ENCODE peak calls at places on chromosomes 13 and 19, in ten cellular contexts. T is activated B cell treated with CpG ODN at 0.5 μM for 24 hours, A is OCI-LY7, N is epithelial cell of esophagus, G is colonic mucosa, S is Panc1, K is fibroblast of the aortic adventitia, R is mucosa of descending colon, O is A549, F is heart right ventricle. B is an unnamed sample.

GRCh38 chr13:49421391-49421790 is 22.5 kb downstream of the CAB39L start:
- DNase-seq in T (no peak), A (peak; percentile 83), N (peak; percentile 8), G (no peak), S (no peak), K (no peak), R (no peak), O (peak; percentile 29), F (no peak), B (no peak)

GRCh38 chr13:31172535-31172934 is 10.8 kb upstream of the HSPH1 start:
- DNase-seq in T (no peak), A (no peak), N (peak; percentile 90), G (no peak), S (peak; percentile 64), K (peak; percentile 91), R (no peak), O (peak; percentile 76), F (no peak), B (no peak)

GRCh38 chr13:28137556-28137955 is 789 bp upstream of the PAN3 start:
- DNase-seq in T (no peak), A (no peak), N (no peak), G (peak; percentile 37), S (no peak), K (peak; percentile 25), R (no peak), O (no peak), F (peak; percentile 10), B (no peak)

GRCh38 chr19:8004723-8005513 is 523 bp downstream of the ELAVL1 start:
- DNase-seq in T (no peak), A (peak; percentile 44), N (peak; percentile 21), G (no peak), S (no peak), K (peak; percentile 24), R (peak; percentile 41), O (no peak), F (no peak), B (peak; percentile 9)

GRCh38 chr19:45767881-45768643 is 990 bp downstream of the SIX5 start:
- DNase-seq in T (peak; percentile 45), A (peak; percentile 21), N (peak; percentile 72), G (peak; percentile 67), S (no peak), K (peak; percentile 65), R (peak; percentile 81), O (peak; percentile 89), F (peak; percentile 62), B (peak; percentile 50)

GRCh38 chr13:109362606-109363005 is 423.8 kb downstream of the IRS2 start:
- DNase-seq in T (no peak), A (no peak), N (no peak), G (no peak), S (no peak), K (no peak), R (no peak), O (no peak), F (no peak), B (no peak)

GRCh38 chr13:61486496-61486895 is 70.8 kb upstream of the PCDH20 start:
- DNase-seq in T (no peak), A (no peak), N (no peak), G (no peak), S (no peak), K (no peak), R (no peak), O (no peak), F (no peak), B (no peak)

GRCh38 chr13:32911506-32911905 is 104.7 kb upstream of the KL start:
- DNase-seq in T (no peak), A (peak; percentile 30), N (peak; percentile 79), G (no peak), S (no peak), K (peak; percentile 26), R (no peak), O (peak; percentile 57), F (no peak), B (no peak)

GRCh38 chr13:44664308-44664707 is 88.2 kb upstream of the TSC22D1 start:
- DNase-seq in T (no peak), A (no peak), N (no peak), G (no peak), S (no peak), K (no peak), R (no peak), O (no peak), F (no peak), B (no peak)

GRCh38 chr19:9849786-9850185 is 14.7 kb downstream of the PIN1 start:
- DNase-seq in T (no peak), A (no peak), N (no peak), G (no peak), S (no peak), K (no peak), R (no peak), O (no peak), F (no peak), B (no peak)

GRCh38 chr19:9848761-9849160 is 13.6 kb downstream of the PIN1 start:
- DNase-seq in T (no peak), A (no peak), N (no peak), G (no peak), S (no peak), K (no peak), R (no peak), O (no peak), F (no peak), B (no peak)

GRCh38 chr19:9850235-9850959 is 15.3 kb downstream of the PIN1 start:
- DNase-seq in T (no peak), A (no peak), N (no peak), G (no peak), S (no peak), K (no peak), R (no peak), O (no peak), F (no peak), B (no peak)

GRCh38 chr19:9847087-9847671 is 12.1 kb downstream of the PIN1 start:
- DNase-seq in T (no peak), A (no peak), N (peak; percentile 91), G (peak; percentile 35), S (peak; percentile 12), K (peak; percentile 94), R (no peak), O (peak; percentile 70), F (no peak), B (peak; percentile 19)

GRCh38 chr19:9848060-9848459 is 12.9 kb downstream of the PIN1 start:
- DNase-seq in T (no peak), A (peak; percentile 10), N (no peak), G (no peak), S (no peak), K (no peak), R (no peak), O (no peak), F (no peak), B (no peak)
- TF ChIP-seq CTCF in T (no peak), A (peak; percentile 69), N (peak; percentile 42), G (peak; percentile 24), S (peak; percentile 70), K (peak; percentile 30), R (no peak), O (peak; percentile 28), F (no peak), B (peak; percentile 58)

DNA sequence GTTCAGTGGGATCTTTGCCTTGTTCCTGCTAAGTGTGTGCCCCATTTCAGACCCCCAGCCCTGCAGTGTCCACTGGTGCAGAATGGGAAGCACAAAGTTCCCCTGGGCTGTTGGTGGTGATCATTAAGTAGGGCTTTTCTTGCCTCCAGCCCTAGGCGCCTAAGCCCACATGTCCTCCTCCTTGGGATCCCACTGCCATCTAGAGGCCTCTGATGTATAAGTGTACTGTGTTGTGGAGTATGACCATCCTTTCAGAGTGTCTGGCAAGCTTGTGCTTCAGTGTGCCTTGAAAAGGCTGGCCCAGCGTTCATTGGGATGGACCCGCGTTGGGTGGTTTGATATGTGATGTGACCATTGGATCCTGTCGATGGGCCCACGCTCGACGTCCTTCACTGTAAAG is 71.2 kb downstream of the WASF3 start:
- DNase-seq in T (no peak), A (peak; percentile 10), N (peak; percentile 32), G (peak; percentile 30), S (no peak), K (peak; percentile 51), R (no peak), O (peak; percentile 14), F (no peak), B (no peak)
- TF ChIP-seq CTCF in T (no peak), A (no peak), N (peak; percentile 27), G (no peak), S (peak; percentile 44), K (peak; percentile 42), R (no peak), O (no peak), F (no peak), B (no peak)

DNA sequence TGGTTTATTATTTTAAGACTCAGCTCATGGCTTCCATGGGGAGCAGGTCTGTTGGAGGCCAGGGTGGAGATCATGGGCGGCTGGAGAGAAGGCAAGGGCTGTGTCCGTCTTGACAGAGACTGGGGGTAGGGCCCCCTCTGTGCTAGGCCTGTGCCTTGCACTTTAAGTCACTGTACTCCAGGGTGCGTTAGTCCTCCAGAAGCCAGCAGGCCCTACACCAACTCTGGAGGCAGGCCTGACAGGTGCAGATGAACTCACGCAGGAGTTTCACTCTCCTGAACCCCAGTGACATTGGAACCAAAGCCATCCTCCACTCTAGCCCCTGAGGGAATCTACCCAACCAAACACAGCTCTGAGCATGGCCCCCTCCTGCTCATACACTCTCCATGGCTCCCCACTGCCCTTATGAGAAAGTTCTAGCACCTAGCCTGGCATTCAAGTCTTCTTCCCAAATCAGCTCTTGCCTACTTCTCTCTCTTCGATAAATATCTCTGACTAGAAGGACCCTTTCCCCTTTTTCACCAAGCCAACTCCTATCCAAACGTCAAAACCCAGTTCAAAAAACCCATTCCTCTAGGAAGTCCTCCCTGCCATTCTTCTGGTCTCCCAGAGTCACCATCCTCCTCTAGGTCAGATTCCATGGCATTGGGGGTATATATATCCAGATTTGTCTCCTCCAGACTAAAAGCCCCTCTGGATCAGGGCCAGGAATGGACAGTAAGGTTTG is 15.1 kb downstream of the MEF2B start:
- DNase-seq in T (no peak), A (peak; percentile 74), N (no peak), G (no peak), S (no peak), K (no peak), R (no peak), O (no peak), F (no peak), B (no peak)
- TF ChIP-seq CTCF in T (no peak), A (peak; percentile 62), N (no peak), G (no peak), S (no peak), K (no peak), R (no peak), O (no peak), F (no peak), B (no peak)

DNA sequence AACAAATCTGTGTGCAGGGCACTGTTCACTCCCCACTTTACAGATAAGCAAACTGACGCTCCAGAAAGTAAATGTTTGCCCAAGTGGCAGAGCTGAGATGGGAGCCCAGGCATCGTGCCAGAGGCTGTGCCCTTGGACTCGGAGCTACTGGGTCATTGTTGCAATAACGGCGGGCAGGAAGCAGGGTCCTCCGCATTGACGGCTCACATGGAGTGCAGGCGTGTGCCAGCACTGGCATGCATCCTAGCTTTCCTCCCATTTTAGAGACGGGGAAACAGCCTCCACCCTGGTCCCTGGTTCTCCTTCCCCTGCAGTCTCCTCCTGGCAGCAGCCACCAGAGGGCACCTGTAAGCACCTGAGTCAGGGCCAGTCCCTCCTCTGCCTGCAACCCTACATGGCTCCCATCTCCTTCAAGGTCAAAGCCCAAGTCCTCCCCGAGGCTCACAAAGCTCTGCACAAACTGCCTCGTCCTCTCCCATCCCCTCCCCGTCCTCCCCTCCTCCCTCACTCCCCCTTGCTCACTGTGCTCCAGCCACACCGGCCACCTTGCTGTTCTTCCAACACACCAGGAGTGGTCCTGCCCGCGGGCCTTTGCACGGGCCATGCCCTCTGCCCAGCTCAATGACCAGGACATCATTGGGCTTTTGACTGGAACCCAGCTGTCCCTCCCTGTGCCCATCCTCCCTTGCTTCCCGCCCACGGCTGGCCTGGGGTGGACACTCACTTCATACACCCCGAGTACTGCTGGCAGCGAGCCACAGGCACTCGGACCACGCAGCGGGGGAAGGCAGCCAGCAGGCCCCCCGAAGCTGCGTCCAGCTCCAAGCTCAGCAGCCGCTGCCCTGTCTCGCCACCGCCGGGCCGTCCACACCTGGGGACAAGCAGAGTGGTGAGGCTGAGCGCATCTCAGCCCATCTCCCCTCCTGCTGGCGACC is 7.7 kb upstream of the LRG1 start:
- DNase-seq in T (no peak), A (peak; percentile 28), N (peak; percentile 22), G (peak; percentile 88), S (no peak), K (no peak), R (peak; percentile 68), O (peak; percentile 59), F (no peak), B (no peak)
- TF ChIP-seq CTCF in T (no peak), A (peak; percentile 67), N (peak; percentile 45), G (peak; percentile 28), S (peak; percentile 63), K (peak; percentile 11), R (peak; percentile 13), O (peak; percentile 36), F (no peak), B (peak; percentile 32)

B was measured in neural crest cell.